ENCODE peak calls at places on chromosome 7, in five cellular contexts. One of them, this sample, is unnamed.

GRCh38 chr7:158375034-158375433 is 212.6 kb downstream of the PTPRN2 start:
- DNase-seq in B cell: no peak
- DNase-seq in central memory CD4-positive, alpha-beta T cell: no peak
- DNase-seq in heart right ventricle: no peak
- DNase-seq in ovary: no peak
- DNase-seq in this sample: no peak

GRCh38 chr7:96855139-96855538 is 145.5 kb upstream of the SEM1 start:
- DNase-seq in central memory CD4-positive, alpha-beta T cell: no peak
- DNase-seq in heart right ventricle: no peak
- DNase-seq in B cell: no peak
- DNase-seq in ovary: no peak
- DNase-seq in this sample: no peak

GRCh38 chr7:102912742-102913141 is at the start of gene LRRC17:
- DNase-seq in B cell: no peak
- DNase-seq in central memory CD4-positive, alpha-beta T cell: no peak
- DNase-seq in heart right ventricle: peak
- DNase-seq in ovary: peak
- DNase-seq in this sample: no peak

GRCh38 chr7:153835104-153835503 is 217.1 kb upstream of the DPP6 start:
- DNase-seq in heart right ventricle: no peak
- DNase-seq in ovary: no peak
- DNase-seq in central memory CD4-positive, alpha-beta T cell: no peak
- DNase-seq in B cell: no peak
- DNase-seq in this sample: no peak

GRCh38 chr7:4479367-4480039 is 202.6 kb upstream of the FOXK1 start:
- DNase-seq in ovary: no peak
- DNase-seq in heart right ventricle: peak
- DNase-seq in central memory CD4-positive, alpha-beta T cell: no peak
- DNase-seq in B cell: peak
- DNase-seq in this sample: no peak

GRCh38 chr7:29309041-29309860 is 114.7 kb downstream of the CHN2 start:
- DNase-seq in B cell: no peak
- DNase-seq in central memory CD4-positive, alpha-beta T cell: no peak
- DNase-seq in ovary: no peak
- DNase-seq in heart right ventricle: no peak
- DNase-seq in this sample: no peak

GRCh38 chr7:28853150-28853549 is 105.0 kb downstream of the TRIL start:
- DNase-seq in central memory CD4-positive, alpha-beta T cell: no peak
- DNase-seq in heart right ventricle: no peak
- DNase-seq in B cell: peak
- DNase-seq in ovary: no peak
- DNase-seq in this sample: no peak

GRCh38 chr7:158488225-158488889 is 99.3 kb downstream of the PTPRN2 start:
- DNase-seq in central memory CD4-positive, alpha-beta T cell: no peak
- DNase-seq in ovary: no peak
- DNase-seq in heart right ventricle: no peak
- DNase-seq in B cell: no peak
- DNase-seq in this sample: no peak

GRCh38 chr7:122269241-122269640 is 35.3 kb downstream of the FEZF1 start:
- DNase-seq in central memory CD4-positive, alpha-beta T cell: no peak
- DNase-seq in B cell: no peak
- DNase-seq in heart right ventricle: no peak
- DNase-seq in ovary: no peak
- DNase-seq in this sample: no peak

GRCh38 chr7:22201182-22201880 is 155.6 kb downstream of the RAPGEF5 start:
- DNase-seq in central memory CD4-positive, alpha-beta T cell: no peak
- DNase-seq in heart right ventricle: no peak
- DNase-seq in ovary: no peak
- DNase-seq in B cell: no peak
- DNase-seq in this sample: no peak

GRCh38 chr7:143042821-143043271 is 9.3 kb upstream of the OR6V1 start:
- DNase-seq in heart right ventricle: no peak
- DNase-seq in B cell: no peak
- DNase-seq in ovary: no peak
- DNase-seq in central memory CD4-positive, alpha-beta T cell: no peak
- DNase-seq in this sample: no peak

GRCh38 chr7:150955519-150956394 is 22.4 kb downstream of the KCNH2 start:
- DNase-seq in ovary: peak
- DNase-seq in central memory CD4-positive, alpha-beta T cell: no peak
- DNase-seq in heart right ventricle: peak
- DNase-seq in B cell: no peak
- DNase-seq in this sample: no peak

GRCh38 chr7:150357771-150358427 is 10.7 kb upstream of the REPIN1 start:
- DNase-seq in ovary: no peak
- DNase-seq in central memory CD4-positive, alpha-beta T cell: no peak
- DNase-seq in B cell: no peak
- DNase-seq in heart right ventricle: no peak
- DNase-seq in this sample: no peak

GRCh38 chr7:159098424-159098786 is 46.3 kb downstream of the VIPR2 start:
- DNase-seq in central memory CD4-positive, alpha-beta T cell: no peak
- DNase-seq in heart right ventricle: no peak
- DNase-seq in B cell: no peak
- DNase-seq in ovary: no peak
- DNase-seq in this sample: peak

GRCh38 chr7:2001601-2002442 is 230.9 kb downstream of the MAD1L1 start:
- DNase-seq in ovary: no peak
- DNase-seq in heart right ventricle: no peak
- DNase-seq in B cell: no peak
- DNase-seq in central memory CD4-positive, alpha-beta T cell: no peak
- DNase-seq in this sample: no peak